ENCODE peak calls at places on chromosomes 12 and 14, in six cellular contexts. O is endothelial cell of umbilical vein, F is esophagus muscularis mucosa, C is GM23338, L is stomach, E is prostate gland. G is an unnamed sample.
A peak's percentile ranks its signal among the peaks of the same experiment; 100 is the strongest.

GRCh38 chr12:112536367-112536730 is 117.6 kb downstream of the PTPN11 start:
- DNase-seq in O (no peak), F (no peak), C (no peak), L (no peak), E (no peak), G (no peak)

GRCh38 chr14:68278568-68279436 is 459.2 kb downstream of the RAD51B start:
- DNase-seq in O (no peak), F (peak; percentile 47), C (no peak), L (no peak), E (no peak), G (no peak)

GRCh38 chr12:26694402-26694801 is 138.6 kb downstream of the ITPR2 start:
- DNase-seq in O (no peak), F (no peak), C (no peak), L (no peak), E (no peak), G (no peak)

GRCh38 chr12:46260153-46260912 is 8.5 kb downstream of the SLC38A1 start:
- DNase-seq in O (peak; percentile 9), F (no peak), C (peak; percentile 88), L (no peak), E (no peak), G (no peak)

GRCh38 chr12:109069307-109070231 is 17.2 kb downstream of the USP30 start:
- DNase-seq in O (no peak), F (no peak), C (peak; percentile 69), L (no peak), E (no peak), G (no peak)

GRCh38 chr12:10600988-10601387 is 12.4 kb downstream of the MAGOHB start:
- DNase-seq in O (no peak), F (no peak), C (no peak), L (no peak), E (no peak), G (no peak)

GRCh38 chr14:96177766-96178377 is 26.8 kb upstream of the BDKRB2 start:
- DNase-seq in O (no peak), F (no peak), C (no peak), L (no peak), E (no peak), G (peak; percentile 54)

GRCh38 chr14:92317511-92317910 is 5.5 kb upstream of the SLC24A4 start:
- DNase-seq in O (no peak), F (no peak), C (no peak), L (no peak), E (no peak), G (no peak)

GRCh38 chr12:53985900-53986685 is 1.1 kb downstream of the HOXC10 start:
- DNase-seq in O (no peak), F (no peak), C (peak; percentile 67), L (no peak), E (no peak), G (no peak)

GRCh38 chr12:76153616-76154015 is 69.1 kb upstream of the NAP1L1 start:
- DNase-seq in O (no peak), F (no peak), C (no peak), L (no peak), E (no peak), G (no peak)

DNA sequence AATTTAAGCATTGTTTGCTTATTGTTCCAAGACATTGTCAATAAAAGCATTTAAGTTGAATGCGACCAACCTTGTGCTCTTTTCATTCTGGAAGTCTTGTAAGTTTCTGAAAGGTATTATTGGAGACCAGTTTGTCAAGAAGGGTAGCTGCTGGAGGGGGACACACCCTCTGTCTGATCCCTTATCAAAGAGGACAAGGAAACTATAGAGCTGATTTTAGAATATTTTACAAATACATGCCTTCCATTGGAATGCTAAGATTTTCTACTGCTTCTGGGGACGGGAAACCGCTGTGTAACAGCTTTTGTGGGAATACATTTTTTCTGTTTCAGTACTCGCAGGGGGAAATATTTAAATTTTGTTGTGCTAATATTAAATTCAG is 3.5 kb downstream of the FOS start:
- DNase-seq in O (no peak), F (no peak), C (no peak), L (no peak), E (no peak), G (no peak)
- H3K27ac ChIP-seq in O (no peak overlapping the region), F (peak overlapping the region; percentile 99), C (no peak overlapping the region), L (no peak overlapping the region), E (no peak overlapping the region), G (peak overlapping the region; percentile 86)

GRCh38 chr14:77923131-77923933 is 123.4 kb downstream of the ADCK1 start:
- DNase-seq in O (no peak), F (no peak), C (no peak), L (no peak), E (no peak), G (peak; percentile 43)
- TF ChIP-seq POLR2AphosphoS5 in O (no peak), F (no peak), C (no peak), L (no peak), E (no peak), G (no peak)

GRCh38 chr14:73741386-73741875 is 27.2 kb upstream of the PNMA1 start:
- DNase-seq in O (peak; percentile 97), F (no peak), C (peak; percentile 71), L (peak; percentile 79), E (no peak), G (peak; percentile 90)
- TF ChIP-seq CTCF in O (no peak), F (no peak), C (no peak), L (no peak), E (no peak), G (peak; percentile 15)

GRCh38 chr12:92000587-92000986 is 145.1 kb downstream of the BTG1 start:
- DNase-seq in O (no peak), F (no peak), C (no peak), L (no peak), E (no peak), G (no peak)
- H3K27ac ChIP-seq in O (no peak overlapping the region), F (no peak overlapping the region), C (no peak overlapping the region), L (no peak overlapping the region), E (no peak overlapping the region), G (no peak overlapping the region)

GRCh38 chr12:105071981-105072380 is 12.3 kb downstream of the ALDH1L2 start:
- DNase-seq in O (no peak), F (no peak), C (no peak), L (no peak), E (no peak), G (no peak)
- TF ChIP-seq POLR2AphosphoS5 in O (no peak), F (no peak), C (no peak), L (no peak), E (no peak), G (no peak)

G was measured in spleen.